ENCODE peak calls at places on chromosome 11, in eight cellular contexts. One of them, this sample, is unnamed.

GRCh38 chr11:8090756-8091155 is 9.7 kb downstream of the TUB start:
- DNase-seq in AG10803: peak
- DNase-seq in A549: peak
- DNase-seq in posterior cingulate gyrus: no peak
- DNase-seq in fibroblast of pulmonary artery: peak
- DNase-seq in stimulated activated CD8-positive, alpha-beta memory T cell treated with anti-CD3 and anti-CD28 coated beads, Interleukin-7, amount 100 ng/mL, for 48 hours: no peak
- DNase-seq in skeletal muscle cell: no peak
- DNase-seq in EH: peak
- DNase-seq in this sample: peak

GRCh38 chr11:65584102-65584501 is 8.2 kb downstream of the EHBP1L1 start:
- DNase-seq in AG10803: no peak
- DNase-seq in A549: no peak
- DNase-seq in posterior cingulate gyrus: no peak
- DNase-seq in fibroblast of pulmonary artery: no peak
- DNase-seq in stimulated activated CD8-positive, alpha-beta memory T cell treated with anti-CD3 and anti-CD28 coated beads, Interleukin-7, amount 100 ng/mL, for 48 hours: no peak
- DNase-seq in skeletal muscle cell: no peak
- DNase-seq in EH: no peak
- DNase-seq in this sample: no peak

GRCh38 chr11:45321669-45322068 is 35.5 kb upstream of the SYT13 start:
- DNase-seq in AG10803: no peak
- DNase-seq in A549: no peak
- DNase-seq in posterior cingulate gyrus: no peak
- DNase-seq in fibroblast of pulmonary artery: no peak
- DNase-seq in stimulated activated CD8-positive, alpha-beta memory T cell treated with anti-CD3 and anti-CD28 coated beads, Interleukin-7, amount 100 ng/mL, for 48 hours: no peak
- DNase-seq in skeletal muscle cell: no peak
- DNase-seq in EH: no peak
- DNase-seq in this sample: no peak

GRCh38 chr11:83456075-83456474 is 169.9 kb upstream of the CCDC90B start:
- DNase-seq in AG10803: no peak
- DNase-seq in A549: no peak
- DNase-seq in posterior cingulate gyrus: no peak
- DNase-seq in fibroblast of pulmonary artery: no peak
- DNase-seq in stimulated activated CD8-positive, alpha-beta memory T cell treated with anti-CD3 and anti-CD28 coated beads, Interleukin-7, amount 100 ng/mL, for 48 hours: no peak
- DNase-seq in skeletal muscle cell: no peak
- DNase-seq in EH: no peak
- DNase-seq in this sample: no peak

GRCh38 chr11:68121067-68121899 is at the start of gene CHKA:
- DNase-seq in AG10803: peak
- DNase-seq in A549: peak
- DNase-seq in posterior cingulate gyrus: peak
- DNase-seq in fibroblast of pulmonary artery: peak
- DNase-seq in stimulated activated CD8-positive, alpha-beta memory T cell treated with anti-CD3 and anti-CD28 coated beads, Interleukin-7, amount 100 ng/mL, for 48 hours: peak
- DNase-seq in skeletal muscle cell: peak
- DNase-seq in EH: peak
- DNase-seq in this sample: peak

GRCh38 chr11:16611395-16612233 is 126.8 kb upstream of the C11orf58 start:
- DNase-seq in AG10803: no peak
- DNase-seq in A549: no peak
- DNase-seq in posterior cingulate gyrus: no peak
- DNase-seq in fibroblast of pulmonary artery: no peak
- DNase-seq in stimulated activated CD8-positive, alpha-beta memory T cell treated with anti-CD3 and anti-CD28 coated beads, Interleukin-7, amount 100 ng/mL, for 48 hours: no peak
- DNase-seq in skeletal muscle cell: no peak
- DNase-seq in EH: no peak
- DNase-seq in this sample: no peak

GRCh38 chr11:113628912-113629311 is 77.2 kb downstream of the TMPRSS5 start:
- DNase-seq in AG10803: no peak
- DNase-seq in A549: no peak
- DNase-seq in posterior cingulate gyrus: no peak
- DNase-seq in fibroblast of pulmonary artery: no peak
- DNase-seq in stimulated activated CD8-positive, alpha-beta memory T cell treated with anti-CD3 and anti-CD28 coated beads, Interleukin-7, amount 100 ng/mL, for 48 hours: no peak
- DNase-seq in skeletal muscle cell: no peak
- DNase-seq in EH: no peak
- DNase-seq in this sample: no peak

GRCh38 chr11:22774716-22775115 is 54.9 kb downstream of the SVIP start:
- DNase-seq in AG10803: no peak
- DNase-seq in A549: no peak
- DNase-seq in posterior cingulate gyrus: no peak
- DNase-seq in fibroblast of pulmonary artery: no peak
- DNase-seq in stimulated activated CD8-positive, alpha-beta memory T cell treated with anti-CD3 and anti-CD28 coated beads, Interleukin-7, amount 100 ng/mL, for 48 hours: no peak
- DNase-seq in skeletal muscle cell: no peak
- DNase-seq in EH: no peak
- DNase-seq in this sample: no peak

GRCh38 chr11:20739004-20739612 is 69.7 kb downstream of the NELL1 start:
- DNase-seq in AG10803: no peak
- DNase-seq in A549: no peak
- DNase-seq in posterior cingulate gyrus: no peak
- DNase-seq in fibroblast of pulmonary artery: no peak
- DNase-seq in stimulated activated CD8-positive, alpha-beta memory T cell treated with anti-CD3 and anti-CD28 coated beads, Interleukin-7, amount 100 ng/mL, for 48 hours: no peak
- DNase-seq in skeletal muscle cell: no peak
- DNase-seq in EH: no peak
- DNase-seq in this sample: no peak

GRCh38 chr11:14125529-14125928 is 163.0 kb downstream of the SPON1 start:
- DNase-seq in AG10803: no peak
- DNase-seq in A549: no peak
- DNase-seq in posterior cingulate gyrus: no peak
- DNase-seq in fibroblast of pulmonary artery: no peak
- DNase-seq in stimulated activated CD8-positive, alpha-beta memory T cell treated with anti-CD3 and anti-CD28 coated beads, Interleukin-7, amount 100 ng/mL, for 48 hours: no peak
- DNase-seq in skeletal muscle cell: no peak
- DNase-seq in EH: no peak
- DNase-seq in this sample: no peak

GRCh38 chr11:126853732-126854131 is 146.8 kb downstream of the KIRREL3 start:
- DNase-seq in AG10803: no peak
- DNase-seq in A549: peak
- DNase-seq in posterior cingulate gyrus: no peak
- DNase-seq in fibroblast of pulmonary artery: no peak
- DNase-seq in stimulated activated CD8-positive, alpha-beta memory T cell treated with anti-CD3 and anti-CD28 coated beads, Interleukin-7, amount 100 ng/mL, for 48 hours: no peak
- DNase-seq in skeletal muscle cell: no peak
- DNase-seq in EH: peak
- DNase-seq in this sample: no peak

GRCh38 chr11:110759972-110760381 is 47.7 kb upstream of the ARHGAP20 start:
- DNase-seq in AG10803: no peak
- DNase-seq in A549: no peak
- DNase-seq in posterior cingulate gyrus: no peak
- DNase-seq in fibroblast of pulmonary artery: peak
- DNase-seq in stimulated activated CD8-positive, alpha-beta memory T cell treated with anti-CD3 and anti-CD28 coated beads, Interleukin-7, amount 100 ng/mL, for 48 hours: no peak
- DNase-seq in skeletal muscle cell: peak
- DNase-seq in EH: peak
- DNase-seq in this sample: no peak

GRCh38 chr11:58924230-58924629 is 15.1 kb upstream of the GLYATL1 start:
- DNase-seq in AG10803: no peak
- DNase-seq in A549: no peak
- DNase-seq in posterior cingulate gyrus: no peak
- DNase-seq in fibroblast of pulmonary artery: no peak
- DNase-seq in stimulated activated CD8-positive, alpha-beta memory T cell treated with anti-CD3 and anti-CD28 coated beads, Interleukin-7, amount 100 ng/mL, for 48 hours: no peak
- DNase-seq in skeletal muscle cell: no peak
- DNase-seq in EH: no peak
- DNase-seq in this sample: no peak

GRCh38 chr11:132430352-132431091 is 1060.1 kb downstream of the NTM start:
- DNase-seq in AG10803: peak
- DNase-seq in A549: no peak
- DNase-seq in posterior cingulate gyrus: no peak
- DNase-seq in fibroblast of pulmonary artery: no peak
- DNase-seq in stimulated activated CD8-positive, alpha-beta memory T cell treated with anti-CD3 and anti-CD28 coated beads, Interleukin-7, amount 100 ng/mL, for 48 hours: no peak
- DNase-seq in skeletal muscle cell: no peak
- DNase-seq in EH: peak
- DNase-seq in this sample: no peak

GRCh38 chr11:120065176-120065575 is 72.7 kb downstream of the TRIM29 start:
- DNase-seq in AG10803: no peak
- DNase-seq in A549: no peak
- DNase-seq in posterior cingulate gyrus: no peak
- DNase-seq in fibroblast of pulmonary artery: no peak
- DNase-seq in stimulated activated CD8-positive, alpha-beta memory T cell treated with anti-CD3 and anti-CD28 coated beads, Interleukin-7, amount 100 ng/mL, for 48 hours: no peak
- DNase-seq in skeletal muscle cell: no peak
- DNase-seq in EH: no peak
- DNase-seq in this sample: no peak

GRCh38 chr11:76674517-76675400 is 4.2 kb upstream of the LRRC32 start:
- DNase-seq in AG10803: no peak
- DNase-seq in A549: no peak
- DNase-seq in posterior cingulate gyrus: no peak
- DNase-seq in fibroblast of pulmonary artery: no peak
- DNase-seq in stimulated activated CD8-positive, alpha-beta memory T cell treated with anti-CD3 and anti-CD28 coated beads, Interleukin-7, amount 100 ng/mL, for 48 hours: no peak
- DNase-seq in skeletal muscle cell: no peak
- DNase-seq in EH: no peak
- DNase-seq in this sample: no peak

GRCh38 chr11:104118105-104118762 is 45.7 kb downstream of the PDGFD start:
- DNase-seq in AG10803: no peak
- DNase-seq in A549: no peak
- DNase-seq in posterior cingulate gyrus: no peak
- DNase-seq in fibroblast of pulmonary artery: no peak
- DNase-seq in stimulated activated CD8-positive, alpha-beta memory T cell treated with anti-CD3 and anti-CD28 coated beads, Interleukin-7, amount 100 ng/mL, for 48 hours: no peak
- DNase-seq in skeletal muscle cell: no peak
- DNase-seq in EH: no peak
- DNase-seq in this sample: no peak

GRCh38 chr11:83574516-83574915 is 288.3 kb upstream of the CCDC90B start:
- DNase-seq in AG10803: peak
- DNase-seq in A549: no peak
- DNase-seq in posterior cingulate gyrus: no peak
- DNase-seq in fibroblast of pulmonary artery: no peak
- DNase-seq in stimulated activated CD8-positive, alpha-beta memory T cell treated with anti-CD3 and anti-CD28 coated beads, Interleukin-7, amount 100 ng/mL, for 48 hours: no peak
- DNase-seq in skeletal muscle cell: peak
- DNase-seq in EH: peak
- DNase-seq in this sample: no peak

GRCh38 chr11:112844530-112844929 is 116.7 kb upstream of the NCAM1 start:
- DNase-seq in AG10803: peak
- DNase-seq in A549: no peak
- DNase-seq in posterior cingulate gyrus: peak
- DNase-seq in fibroblast of pulmonary artery: no peak
- DNase-seq in stimulated activated CD8-positive, alpha-beta memory T cell treated with anti-CD3 and anti-CD28 coated beads, Interleukin-7, amount 100 ng/mL, for 48 hours: no peak
- DNase-seq in skeletal muscle cell: no peak
- DNase-seq in EH: no peak
- DNase-seq in this sample: no peak

GRCh38 chr11:126816655-126817054 is 183.9 kb downstream of the KIRREL3 start:
- DNase-seq in AG10803: peak
- DNase-seq in A549: no peak
- DNase-seq in posterior cingulate gyrus: no peak
- DNase-seq in fibroblast of pulmonary artery: no peak
- DNase-seq in stimulated activated CD8-positive, alpha-beta memory T cell treated with anti-CD3 and anti-CD28 coated beads, Interleukin-7, amount 100 ng/mL, for 48 hours: no peak
- DNase-seq in skeletal muscle cell: no peak
- DNase-seq in EH: peak
- DNase-seq in this sample: no peak

GRCh38 chr11:110629594-110629993 is 82.6 kb downstream of the ARHGAP20 start:
- DNase-seq in AG10803: no peak
- DNase-seq in A549: no peak
- DNase-seq in posterior cingulate gyrus: no peak
- DNase-seq in fibroblast of pulmonary artery: no peak
- DNase-seq in stimulated activated CD8-positive, alpha-beta memory T cell treated with anti-CD3 and anti-CD28 coated beads, Interleukin-7, amount 100 ng/mL, for 48 hours: no peak
- DNase-seq in skeletal muscle cell: no peak
- DNase-seq in EH: no peak
- DNase-seq in this sample: no peak

GRCh38 chr11:35641206-35641885 is 21.2 kb upstream of the TRIM44 start:
- DNase-seq in AG10803: no peak
- DNase-seq in A549: no peak
- DNase-seq in posterior cingulate gyrus: no peak
- DNase-seq in fibroblast of pulmonary artery: peak
- DNase-seq in stimulated activated CD8-positive, alpha-beta memory T cell treated with anti-CD3 and anti-CD28 coated beads, Interleukin-7, amount 100 ng/mL, for 48 hours: no peak
- DNase-seq in skeletal muscle cell: no peak
- DNase-seq in EH: peak
- DNase-seq in this sample: no peak

GRCh38 chr11:106032861-106033260 is 10.8 kb upstream of the MSANTD4 start:
- DNase-seq in AG10803: no peak
- DNase-seq in A549: no peak
- DNase-seq in posterior cingulate gyrus: no peak
- DNase-seq in fibroblast of pulmonary artery: no peak
- DNase-seq in stimulated activated CD8-positive, alpha-beta memory T cell treated with anti-CD3 and anti-CD28 coated beads, Interleukin-7, amount 100 ng/mL, for 48 hours: no peak
- DNase-seq in skeletal muscle cell: peak
- DNase-seq in EH: no peak
- DNase-seq in this sample: no peak

GRCh38 chr11:3056296-3057068 is 741 bp downstream of the CARS1 start:
- DNase-seq in AG10803: peak
- DNase-seq in A549: no peak
- DNase-seq in posterior cingulate gyrus: no peak
- DNase-seq in fibroblast of pulmonary artery: no peak
- DNase-seq in stimulated activated CD8-positive, alpha-beta memory T cell treated with anti-CD3 and anti-CD28 coated beads, Interleukin-7, amount 100 ng/mL, for 48 hours: no peak
- DNase-seq in skeletal muscle cell: no peak
- DNase-seq in EH: peak
- DNase-seq in this sample: peak

GRCh38 chr11:68433541-68433940 is 27.0 kb upstream of the PPP6R3 start:
- DNase-seq in AG10803: no peak
- DNase-seq in A549: no peak
- DNase-seq in posterior cingulate gyrus: no peak
- DNase-seq in fibroblast of pulmonary artery: no peak
- DNase-seq in stimulated activated CD8-positive, alpha-beta memory T cell treated with anti-CD3 and anti-CD28 coated beads, Interleukin-7, amount 100 ng/mL, for 48 hours: no peak
- DNase-seq in skeletal muscle cell: no peak
- DNase-seq in EH: no peak
- DNase-seq in this sample: no peak

GRCh38 chr11:18749681-18750319 is 23.8 kb upstream of the IGSF22 start:
- DNase-seq in AG10803: peak
- DNase-seq in A549: peak
- DNase-seq in posterior cingulate gyrus: peak
- DNase-seq in fibroblast of pulmonary artery: peak
- DNase-seq in stimulated activated CD8-positive, alpha-beta memory T cell treated with anti-CD3 and anti-CD28 coated beads, Interleukin-7, amount 100 ng/mL, for 48 hours: no peak
- DNase-seq in skeletal muscle cell: peak
- DNase-seq in EH: peak
- DNase-seq in this sample: no peak